ENCODE peak calls at places on chromosomes 2 and 18, in five cellular contexts. F is H1, J is GM12878, P is HCT116, T is SK-N-SH. Z is an unnamed sample.

GRCh38 chr2:239285071-239285931 is 115.5 kb downstream of the HDAC4 start:
- DNase-seq in T (no peak), J (no peak), P (no peak), F (no peak), Z (no peak)

GRCh38 chr2:62464608-62465007 is 41.4 kb downstream of the TMEM17 start:
- DNase-seq in P (no peak), J (no peak), F (no peak), T (no peak), Z (no peak)

GRCh38 chr2:240462704-240463273 is 27.3 kb downstream of the GPC1 start:
- DNase-seq in P (no peak), J (no peak), T (no peak), F (no peak), Z (no peak)

GRCh38 chr2:88038263-88039105 is 17.1 kb downstream of the KRCC1 start:
- DNase-seq in T (no peak), F (no peak), J (no peak), P (no peak), Z (no peak)

GRCh38 chr2:28681216-28681981 is 70.2 kb upstream of the PPP1CB start:
- DNase-seq in T (no peak), J (peak), P (no peak), F (no peak), Z (no peak)

GRCh38 chr2:173821451-173821850 is 143.7 kb downstream of the SP3 start:
- DNase-seq in T (no peak), J (no peak), F (no peak), P (no peak), Z (no peak)

GRCh38 chr2:97907667-97908066 is 88.1 kb downstream of the TMEM131 start:
- DNase-seq in F (no peak), T (no peak), P (no peak), J (no peak), Z (no peak)

GRCh38 chr18:44579028-44579692 is 101.5 kb upstream of the SETBP1 start:
- DNase-seq in J (no peak), T (peak), P (no peak), F (no peak), Z (peak)

GRCh38 chr2:74548919-74549684 is 4.6 kb downstream of the LOXL3 start:
- DNase-seq in P (no peak), J (no peak), F (no peak), T (peak), Z (peak)

GRCh38 chr18:63701952-63702351 is 808 bp upstream of the SERPINB11 start:
- DNase-seq in F (no peak), T (no peak), P (no peak), J (no peak), Z (no peak)

GRCh38 chr2:15561574-15562344 is 625 bp upstream of the NBAS start:
- DNase-seq in T (peak), F (no peak), J (no peak), P (no peak), Z (peak)

GRCh38 chr2:20509766-20510490 is 63.1 kb downstream of the RHOB start:
- DNase-seq in F (peak), T (no peak), P (peak), J (no peak), Z (peak)

GRCh38 chr18:8229786-8230185 is 379.5 kb upstream of the RAB12 start:
- DNase-seq in J (no peak), P (no peak), F (no peak), T (no peak), Z (no peak)

GRCh38 chr2:162582357-162582798 is 238.4 kb downstream of the GCA start:
- DNase-seq in J (no peak), P (no peak), T (no peak), F (no peak), Z (no peak)

GRCh38 chr2:143742631-143743030 is 613.4 kb downstream of the ARHGAP15 start:
- DNase-seq in T (peak), J (no peak), F (no peak), P (no peak), Z (no peak)

GRCh38 chr2:111049792-111050640 is 70.7 kb upstream of the BCL2L11 start:
- DNase-seq in J (peak), F (no peak), P (no peak), T (no peak), Z (no peak)

GRCh38 chr2:170098626-170099312 is 79.2 kb upstream of the MYO3B start:
- DNase-seq in T (no peak), P (no peak), J (no peak), F (no peak), Z (no peak)

GRCh38 chr2:1483551-1483950 is 70.3 kb downstream of the TPO start:
- DNase-seq in T (no peak), J (no peak), P (no peak), F (no peak), Z (no peak)

GRCh38 chr2:69366-70344 is 23.4 kb upstream of the FAM110C start:
- DNase-seq in F (no peak), J (no peak), T (no peak), P (no peak), Z (no peak)

GRCh38 chr2:216503697-216504375 is 5.2 kb downstream of the RPL37A start:
- DNase-seq in J (no peak), F (no peak), P (no peak), T (no peak), Z (no peak)

GRCh38 chr18:63765837-63766236 is 9.4 kb upstream of the SERPINB7 start:
- DNase-seq in F (no peak), T (no peak), P (no peak), J (no peak), Z (no peak)

GRCh38 chr2:129906139-129906860 is 73.2 kb upstream of the RAB6C start:
- DNase-seq in P (no peak), J (no peak), F (no peak), T (peak), Z (no peak)

GRCh38 chr2:105786231-105787230 is 41.8 kb downstream of the NCK2 start:
- DNase-seq in P (no peak), F (no peak), J (no peak), T (no peak), Z (no peak)

GRCh38 chr2:235765181-235765820 is 271.5 kb downstream of the AGAP1 start:
- DNase-seq in J (no peak), P (peak), F (no peak), T (no peak), Z (no peak)

GRCh38 chr2:141610564-141610963 is 520.3 kb downstream of the LRP1B start:
- DNase-seq in J (no peak), T (no peak), F (no peak), P (no peak), Z (no peak)

GRCh38 chr2:198347349-198347748 is 543.0 kb downstream of the PLCL1 start:
- DNase-seq in P (no peak), F (no peak), J (no peak), T (no peak), Z (no peak)

GRCh38 chr2:128436498-128437180 is 118.0 kb upstream of the HS6ST1 start:
- DNase-seq in T (no peak), J (no peak), F (no peak), P (no peak), Z (no peak)

GRCh38 chr2:187995556-187995955 is 296.1 kb upstream of the GULP1 start:
- DNase-seq in P (no peak), J (no peak), T (no peak), F (no peak), Z (no peak)

GRCh38 chr18:46338761-46339160 is 234.6 kb downstream of the HAUS1 start:
- DNase-seq in J (no peak), T (no peak), F (no peak), P (no peak), Z (no peak)

GRCh38 chr2:172640389-172640788 is 84.5 kb downstream of the PDK1 start:
- DNase-seq in P (no peak), T (no peak), J (no peak), F (no peak), Z (no peak)

GRCh38 chr2:70716951-70717350 is 51.0 kb downstream of the ADD2 start:
- DNase-seq in T (no peak), F (no peak), J (no peak), P (no peak), Z (no peak)

GRCh38 chr18:43046324-43046723 is 69.2 kb downstream of the RIT2 start:
- DNase-seq in P (no peak), F (no peak), T (no peak), J (no peak), Z (no peak)
- TF ChIP-seq JUND in P (no peak), F (no peak), T (no peak), J (no peak), Z (no peak)

DNA sequence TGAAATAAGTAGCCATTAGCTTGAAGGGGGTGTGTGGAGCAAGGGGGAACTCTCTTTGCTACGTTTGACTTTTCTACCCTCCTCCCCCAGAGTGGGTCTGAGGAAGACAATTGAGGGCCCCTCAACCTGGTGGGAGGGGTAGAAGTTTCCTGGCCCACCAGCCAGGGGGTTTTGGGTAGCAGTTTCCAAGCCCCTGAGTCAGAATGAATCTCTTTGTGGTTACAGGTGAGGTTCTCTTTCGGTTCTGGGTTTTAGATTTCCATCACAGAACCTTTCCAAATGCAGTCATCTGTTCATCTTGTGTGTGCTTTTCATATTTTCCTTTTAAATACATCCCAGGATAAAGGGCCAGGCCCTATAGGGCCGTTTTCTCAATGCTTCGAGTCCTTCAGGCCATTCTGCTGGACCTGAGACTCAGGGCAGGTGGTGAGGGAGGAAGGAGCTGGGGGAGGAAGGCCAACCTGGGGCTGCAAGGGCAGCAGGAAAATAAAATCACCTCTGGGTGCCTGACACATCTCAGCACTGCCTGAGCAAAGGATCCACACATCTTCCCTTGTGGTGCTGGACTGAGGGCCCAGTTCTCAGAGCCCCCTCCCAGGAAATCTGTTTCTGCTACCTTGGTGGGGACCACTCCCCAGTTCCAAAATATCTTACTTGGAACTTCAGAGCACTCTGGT is 4.7 kb downstream of the LBH start:
- DNase-seq in T (no peak), F (no peak), P (no peak), J (no peak), Z (no peak)
- TF ChIP-seq JUND in T (no peak), F (no peak), P (no peak), J (peak), Z (no peak)

DNA sequence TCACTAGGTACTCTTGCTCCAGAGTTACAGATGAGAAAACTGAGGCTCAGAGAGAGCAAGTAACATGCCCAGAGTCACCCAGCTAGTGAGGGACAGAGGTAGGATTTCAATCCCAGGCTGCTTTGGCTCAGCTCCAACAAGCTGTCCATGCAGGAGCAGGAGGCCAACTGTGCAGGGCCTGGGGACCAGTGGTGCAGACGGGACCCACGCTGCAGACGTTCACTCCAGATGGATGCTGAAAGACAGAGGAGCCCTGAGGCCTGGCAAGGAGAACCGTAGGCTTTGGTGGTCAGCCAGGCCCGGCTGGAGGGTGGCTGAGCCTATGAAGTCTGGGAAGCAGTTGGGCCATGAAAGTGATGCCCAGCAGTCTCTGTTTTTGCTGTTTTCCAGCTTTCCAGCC is 102.6 kb downstream of the MCFD2 start:
- DNase-seq in F (no peak), T (peak), J (no peak), P (no peak), Z (no peak)
- TF ChIP-seq JUND in F (no peak), T (no peak), J (no peak), P (no peak), Z (no peak)

DNA sequence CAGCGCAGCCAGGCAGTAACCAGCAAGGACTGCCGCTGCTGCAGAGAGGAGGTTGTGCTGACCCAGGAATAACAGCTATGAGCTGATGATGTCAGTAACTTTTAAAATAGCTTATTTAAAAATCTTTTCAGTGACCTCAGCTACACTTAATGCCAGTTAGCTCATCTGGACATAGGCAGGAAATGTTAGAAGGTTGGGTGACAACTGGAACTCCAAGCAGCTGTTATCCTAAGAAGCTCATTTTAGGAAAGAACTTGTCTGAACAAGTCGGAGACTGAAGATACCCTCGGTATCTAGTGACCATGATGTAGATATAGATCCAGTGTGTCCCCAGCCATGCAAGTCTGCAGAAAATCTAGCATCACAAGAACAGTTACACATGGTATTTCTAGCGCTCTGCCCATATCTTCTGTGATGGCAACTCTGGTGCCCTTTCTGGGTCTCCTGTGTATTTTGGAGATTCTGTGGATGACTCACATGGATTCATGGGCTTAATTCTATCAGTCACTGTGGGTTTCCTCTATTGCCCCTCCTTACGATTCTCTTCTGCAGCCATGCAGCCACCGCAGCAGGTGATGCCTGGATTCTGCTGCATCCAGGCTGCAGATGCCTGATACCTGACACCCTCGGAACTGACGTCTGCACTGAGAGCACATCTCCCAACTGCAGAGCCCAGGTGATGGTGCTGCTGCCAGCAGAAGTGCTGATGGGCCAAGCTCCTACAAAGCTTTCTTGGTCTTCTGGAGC is 19.8 kb upstream of the PLEK start:
- DNase-seq in J (no peak), F (no peak), P (no peak), T (no peak), Z (no peak)
- TF ChIP-seq JUND in J (no peak), F (no peak), P (no peak), T (no peak), Z (no peak)

Z was measured in T47D.